ENCODE peak calls at places on chromosome 7, in ten cellular contexts. T is GM23338; K is NCI-H1105 treated with DMSO at 0.1 percent for 48 hours; C is activated CD8-positive, alpha-beta memory T cell treated with anti-CD3 and anti-CD28 coated beads for 1 hour; F is DMS153; H is breast epithelium; O is GM04503; D is NCI-H69; N is iPS DF 6.9; B is H54. S is an unnamed sample.
A peak's percentile ranks its signal among the peaks of the same experiment; 100 is the strongest.

GRCh38 chr7:34026481-34027225 is 121.3 kb downstream of the BMPER start:
- DNase-seq in H (no peak), B (no peak), F (no peak), K (no peak), O (no peak), D (no peak), T (no peak), C (no peak), N (no peak), S (no peak)

GRCh38 chr7:149690688-149691446 is 82.5 kb downstream of the ZNF467 start:
- DNase-seq in C (no peak), K (no peak), F (peak; percentile 10), O (peak; percentile 80), N (no peak), D (peak; percentile 94), B (peak; percentile 71), T (peak; percentile 92), H (no peak), S (peak; percentile 84)

GRCh38 chr7:81470084-81470723 is 299.6 kb downstream of the HGF start:
- DNase-seq in T (peak; percentile 84), K (peak; percentile 68), B (peak; percentile 23), N (peak; percentile 35), F (peak; percentile 56), C (no peak), H (peak; percentile 63), O (peak; percentile 27), D (peak; percentile 90), S (peak; percentile 66)

GRCh38 chr7:73526892-73527821 is 5.1 kb upstream of the BAZ1B start:
- DNase-seq in C (no peak), T (peak; percentile 45), N (no peak), K (no peak), O (no peak), B (no peak), D (peak; percentile 95), H (no peak), F (peak; percentile 49), S (no peak)

GRCh38 chr7:150371996-150372270 is 3.3 kb downstream of the REPIN1 start:
- DNase-seq in N (no peak), C (no peak), D (no peak), O (no peak), B (no peak), T (no peak), H (no peak), K (no peak), F (no peak), S (no peak)

GRCh38 chr7:45872116-45873034 is 507 bp downstream of the CCDC201 start:
- DNase-seq in B (no peak), H (no peak), N (no peak), D (peak; percentile 25), F (no peak), T (peak; percentile 73), O (no peak), K (no peak), C (no peak), S (peak; percentile 3)

GRCh38 chr7:140542226-140542625 is 62.9 kb upstream of the MKRN1 start:
- DNase-seq in C (no peak), H (no peak), O (peak; percentile 27), T (no peak), B (no peak), F (no peak), D (no peak), N (no peak), K (no peak), S (peak; percentile 29)

GRCh38 chr7:66921918-66922486 is 977 bp downstream of the TMEM248 start:
- DNase-seq in F (no peak), C (no peak), T (peak; percentile 25), B (no peak), D (peak; percentile 47), K (no peak), N (no peak), O (no peak), H (no peak), S (no peak)

GRCh38 chr7:105487559-105488218 is 34.4 kb downstream of the PUS7 start:
- DNase-seq in D (peak; percentile 20), B (peak; percentile 25), F (peak; percentile 18), C (no peak), T (no peak), O (peak; percentile 55), N (no peak), H (no peak), K (peak; percentile 25), S (peak; percentile 31)

GRCh38 chr7:388023-388355 is 98.0 kb downstream of the FOXL3 start:
- DNase-seq in N (no peak), C (no peak), H (no peak), O (no peak), F (no peak), B (no peak), K (no peak), D (no peak), T (no peak), S (no peak)

GRCh38 chr7:78510580-78511188 is 712.1 kb downstream of the PHTF2 start:
- DNase-seq in K (peak; percentile 36), N (peak; percentile 48), H (no peak), C (no peak), B (peak; percentile 5), D (peak; percentile 93), F (no peak), O (no peak), T (peak; percentile 81), S (no peak)

GRCh38 chr7:372939-373791 is 83.2 kb downstream of the FOXL3 start:
- DNase-seq in D (no peak), N (no peak), H (peak; percentile 40), B (no peak), C (no peak), O (no peak), T (no peak), K (no peak), F (no peak), S (no peak)

GRCh38 chr7:84123903-84124573 is 70.6 kb downstream of the SEMA3A start:
- DNase-seq in B (no peak), T (peak; percentile 46), C (no peak), F (no peak), O (no peak), K (no peak), D (peak; percentile 11), H (no peak), N (no peak), S (no peak)

GRCh38 chr7:155147624-155148023 is 77.5 kb downstream of the HTR5A start:
- DNase-seq in F (no peak), C (no peak), K (no peak), O (no peak), T (no peak), B (no peak), D (no peak), N (no peak), H (no peak), S (no peak)

GRCh38 chr7:19117870-19118608 is 603 bp upstream of the TWIST1 start:
- DNase-seq in H (no peak), B (no peak), N (no peak), O (no peak), D (peak; percentile 88), C (no peak), K (no peak), F (no peak), T (peak; percentile 61), S (no peak)

GRCh38 chr7:48246073-48246472 is 74.8 kb downstream of the ABCA13 start:
- DNase-seq in H (no peak), B (no peak), T (no peak), K (no peak), O (no peak), D (no peak), C (no peak), F (no peak), N (no peak), S (no peak)

GRCh38 chr7:95155965-95156364 is 168.4 kb downstream of the PON1 start:
- DNase-seq in C (no peak), F (no peak), B (no peak), O (no peak), N (no peak), H (no peak), T (no peak), D (no peak), K (no peak), S (peak; percentile 65)

GRCh38 chr7:86939197-86939814 is 120.1 kb downstream of the ELAPOR2 start:
- DNase-seq in K (peak; percentile 72), N (no peak), O (no peak), B (no peak), C (peak; percentile 8), T (peak; percentile 89), H (no peak), D (peak; percentile 87), F (peak; percentile 50), S (peak; percentile 87)

GRCh38 chr7:76234931-76235441 is 33.3 kb downstream of the SRRM3 start:
- DNase-seq in N (no peak), D (peak; percentile 98), O (peak; percentile 37), T (peak; percentile 91), B (peak; percentile 59), F (peak; percentile 77), C (peak; percentile 20), H (peak; percentile 57), K (peak; percentile 9), S (peak; percentile 78)

GRCh38 chr7:51005074-51005473 is 222.4 kb upstream of the GRB10 start:
- DNase-seq in T (no peak), C (no peak), H (no peak), K (no peak), F (no peak), D (no peak), N (no peak), B (no peak), O (no peak), S (no peak)

GRCh38 chr7:140697447-140698143 is 1.1 kb downstream of the NDUFB2 start:
- DNase-seq in O (no peak), K (no peak), N (no peak), B (no peak), D (no peak), H (no peak), T (no peak), F (no peak), C (no peak), S (no peak)

GRCh38 chr7:121985476-121985875 is 112.5 kb downstream of the PTPRZ1 start:
- DNase-seq in D (peak; percentile 53), H (no peak), B (no peak), N (no peak), O (no peak), K (no peak), C (no peak), F (no peak), T (peak; percentile 36), S (no peak)

GRCh38 chr7:155917836-155918385 is 105.6 kb upstream of the SHH start:
- DNase-seq in C (no peak), O (no peak), D (no peak), B (no peak), T (no peak), N (no peak), K (no peak), H (no peak), F (no peak), S (no peak)

GRCh38 chr7:69049341-69049740 is 548.9 kb upstream of the AUTS2 start:
- DNase-seq in D (no peak), O (peak; percentile 23), F (no peak), C (no peak), K (no peak), B (no peak), N (no peak), T (no peak), H (no peak), S (no peak)

GRCh38 chr7:39535064-39535463 is 31.1 kb upstream of the YAE1 start:
- DNase-seq in H (no peak), F (no peak), O (no peak), T (no peak), B (no peak), C (no peak), D (no peak), K (no peak), N (no peak), S (no peak)

GRCh38 chr7:138092486-138093028 is 16.3 kb downstream of the AKR1D1 start:
- DNase-seq in K (no peak), B (no peak), F (no peak), T (no peak), C (no peak), H (no peak), D (peak; percentile 36), O (no peak), N (no peak), S (no peak)

GRCh38 chr7:97025983-97026704 is 1.5 kb upstream of the DLX5 start:
- DNase-seq in T (peak; percentile 38), F (no peak), C (no peak), O (no peak), B (no peak), N (no peak), D (no peak), K (no peak), H (no peak), S (no peak)

S was measured in cerebellar cortex.